ENCODE peak calls at places on chromosome 13, in five cellular contexts. One of them, this sample, is unnamed.

GRCh38 chr13:30354481-30355404 is 47.4 kb upstream of the KATNAL1 start:
- DNase-seq in H1: no peak
- DNase-seq in heart left ventricle: no peak
- DNase-seq in right lobe of liver: peak
- DNase-seq in spleen: peak
- DNase-seq in this sample: no peak

GRCh38 chr13:23354520-23354919 is 79.0 kb downstream of the SACS start:
- DNase-seq in H1: no peak
- DNase-seq in heart left ventricle: no peak
- DNase-seq in right lobe of liver: no peak
- DNase-seq in spleen: no peak
- DNase-seq in this sample: no peak

GRCh38 chr13:93522486-93522885 is 295.9 kb downstream of the GPC6 start:
- DNase-seq in H1: no peak
- DNase-seq in heart left ventricle: no peak
- DNase-seq in right lobe of liver: no peak
- DNase-seq in spleen: no peak
- DNase-seq in this sample: no peak

GRCh38 chr13:71477735-71478134 is 389.3 kb downstream of the DACH1 start:
- DNase-seq in H1: no peak
- DNase-seq in heart left ventricle: no peak
- DNase-seq in right lobe of liver: no peak
- DNase-seq in spleen: no peak
- DNase-seq in this sample: no peak

GRCh38 chr13:75963318-75963717 is 327.2 kb downstream of the LMO7 start:
- DNase-seq in H1: no peak
- DNase-seq in heart left ventricle: no peak
- DNase-seq in right lobe of liver: no peak
- DNase-seq in spleen: no peak
- DNase-seq in this sample: no peak

GRCh38 chr13:33789067-33789606 is 28.8 kb upstream of the RFC3 start:
- DNase-seq in H1: no peak
- DNase-seq in heart left ventricle: no peak
- DNase-seq in right lobe of liver: no peak
- DNase-seq in spleen: no peak
- DNase-seq in this sample: no peak

GRCh38 chr13:20565120-20565736 is 1.7 kb upstream of the IFT88 start:
- DNase-seq in H1: no peak
- DNase-seq in heart left ventricle: no peak
- DNase-seq in right lobe of liver: no peak
- DNase-seq in spleen: no peak
- DNase-seq in this sample: no peak

GRCh38 chr13:42486711-42487198 is 87.2 kb upstream of the TNFSF11 start:
- DNase-seq in H1: no peak
- DNase-seq in heart left ventricle: no peak
- DNase-seq in right lobe of liver: no peak
- DNase-seq in spleen: no peak
- DNase-seq in this sample: no peak

GRCh38 chr13:71759506-71760225 is 107.3 kb downstream of the DACH1 start:
- DNase-seq in H1: peak
- DNase-seq in heart left ventricle: no peak
- DNase-seq in right lobe of liver: no peak
- DNase-seq in spleen: no peak
- DNase-seq in this sample: no peak

GRCh38 chr13:98557934-98558630 is 18.8 kb downstream of the STK24 start:
- DNase-seq in H1: no peak
- DNase-seq in heart left ventricle: no peak
- DNase-seq in right lobe of liver: no peak
- DNase-seq in spleen: no peak
- DNase-seq in this sample: no peak

GRCh38 chr13:95254341-95254740 is 46.9 kb downstream of the ABCC4 start:
- DNase-seq in H1: no peak
- DNase-seq in heart left ventricle: no peak
- DNase-seq in right lobe of liver: no peak
- DNase-seq in spleen: no peak
- DNase-seq in this sample: no peak

GRCh38 chr13:25744176-25744575 is 307.6 kb downstream of the SHISA2 start:
- DNase-seq in H1: no peak
- DNase-seq in heart left ventricle: no peak
- DNase-seq in right lobe of liver: no peak
- DNase-seq in spleen: no peak
- DNase-seq in this sample: no peak

GRCh38 chr13:111949311-111949710 is 117.6 kb upstream of the SOX1 start:
- DNase-seq in H1: no peak
- DNase-seq in heart left ventricle: no peak
- DNase-seq in right lobe of liver: no peak
- DNase-seq in spleen: no peak
- DNase-seq in this sample: no peak

GRCh38 chr13:110284809-110285519 is 22.0 kb downstream of the COL4A1 start:
- DNase-seq in H1: no peak
- DNase-seq in heart left ventricle: no peak
- DNase-seq in right lobe of liver: no peak
- DNase-seq in spleen: no peak
- DNase-seq in this sample: no peak

GRCh38 chr13:110282316-110282841 is 24.6 kb downstream of the COL4A1 start:
- DNase-seq in H1: no peak
- DNase-seq in heart left ventricle: no peak
- DNase-seq in right lobe of liver: no peak
- DNase-seq in spleen: no peak
- DNase-seq in this sample: no peak

GRCh38 chr13:110281736-110282135 is 25.2 kb downstream of the COL4A1 start:
- DNase-seq in H1: no peak
- DNase-seq in heart left ventricle: no peak
- DNase-seq in right lobe of liver: no peak
- DNase-seq in spleen: no peak
- DNase-seq in this sample: no peak

GRCh38 chr13:110285991-110286923 is 20.7 kb downstream of the COL4A1 start:
- DNase-seq in H1: no peak
- DNase-seq in heart left ventricle: no peak
- DNase-seq in right lobe of liver: no peak
- DNase-seq in spleen: no peak
- DNase-seq in this sample: no peak

GRCh38 chr13:110283661-110284516 is 23.1 kb downstream of the COL4A1 start:
- DNase-seq in H1: no peak
- DNase-seq in heart left ventricle: no peak
- DNase-seq in right lobe of liver: no peak
- DNase-seq in spleen: no peak
- DNase-seq in this sample: no peak
- TF ChIP-seq POLR2A in H1: no peak
- TF ChIP-seq POLR2A in heart left ventricle: no peak
- TF ChIP-seq POLR2A in right lobe of liver: no peak
- TF ChIP-seq POLR2A in spleen: no peak
- TF ChIP-seq POLR2A in this sample: no peak

GRCh38 chr13:106680796-106681482 is 113.0 kb upstream of the ARGLU1 start:
- DNase-seq in H1: peak
- DNase-seq in heart left ventricle: peak
- DNase-seq in right lobe of liver: no peak
- DNase-seq in spleen: no peak
- DNase-seq in this sample: no peak
- TF ChIP-seq CTCF in H1: no peak
- TF ChIP-seq CTCF in heart left ventricle: no peak
- TF ChIP-seq CTCF in right lobe of liver: no peak
- TF ChIP-seq CTCF in spleen: no peak
- TF ChIP-seq CTCF in this sample: no peak

DNA sequence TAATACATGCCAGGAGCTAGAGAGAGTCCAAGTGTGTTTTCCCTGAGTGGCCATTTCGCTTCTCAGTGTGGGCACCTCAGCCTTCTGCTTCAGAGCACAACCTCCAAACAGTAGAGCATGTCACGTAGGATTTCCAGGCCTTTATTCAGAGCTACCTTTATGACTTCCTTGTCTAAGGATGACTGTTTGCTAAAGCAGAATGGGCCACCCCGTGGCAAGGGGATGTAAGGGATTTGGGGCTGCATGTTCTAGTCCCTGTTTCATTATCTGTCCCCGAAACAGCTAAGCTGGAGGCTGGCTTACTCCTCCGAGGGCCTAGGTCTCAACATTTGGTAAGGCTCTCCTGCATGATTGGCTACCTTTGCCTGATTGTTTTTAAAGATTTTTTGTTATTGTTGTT is 6.0 kb downstream of the RNASEH2B start:
- DNase-seq in H1: no peak
- DNase-seq in heart left ventricle: no peak
- DNase-seq in right lobe of liver: no peak
- DNase-seq in spleen: no peak
- DNase-seq in this sample: no peak
- TF ChIP-seq POLR2A in H1: no peak
- TF ChIP-seq POLR2A in heart left ventricle: no peak
- TF ChIP-seq POLR2A in right lobe of liver: no peak
- TF ChIP-seq POLR2A in spleen: no peak
- TF ChIP-seq POLR2A in this sample: no peak

GRCh38 chr13:113758651-113759524 is at the start of gene TMEM255B:
- DNase-seq in H1: no peak
- DNase-seq in heart left ventricle: peak
- DNase-seq in right lobe of liver: peak
- DNase-seq in spleen: peak
- DNase-seq in this sample: peak
- TF ChIP-seq CTCF in H1: no peak
- TF ChIP-seq CTCF in heart left ventricle: peak
- TF ChIP-seq CTCF in right lobe of liver: peak
- TF ChIP-seq CTCF in spleen: peak
- TF ChIP-seq CTCF in this sample: peak

GRCh38 chr13:31631071-31631470 is 108.3 kb upstream of the RXFP2 start:
- DNase-seq in H1: no peak
- DNase-seq in heart left ventricle: no peak
- DNase-seq in right lobe of liver: no peak
- DNase-seq in spleen: no peak
- DNase-seq in this sample: no peak

GRCh38 chr13:31627097-31627496 is 112.2 kb upstream of the RXFP2 start:
- DNase-seq in H1: no peak
- DNase-seq in heart left ventricle: no peak
- DNase-seq in right lobe of liver: no peak
- DNase-seq in spleen: no peak
- DNase-seq in this sample: no peak

GRCh38 chr13:31629085-31629785 is 110.1 kb upstream of the RXFP2 start:
- DNase-seq in H1: no peak
- DNase-seq in heart left ventricle: peak
- DNase-seq in right lobe of liver: no peak
- DNase-seq in spleen: no peak
- DNase-seq in this sample: no peak

GRCh38 chr13:31625115-31625514 is 114.2 kb upstream of the RXFP2 start:
- DNase-seq in H1: no peak
- DNase-seq in heart left ventricle: no peak
- DNase-seq in right lobe of liver: no peak
- DNase-seq in spleen: no peak
- DNase-seq in this sample: no peak
- TF ChIP-seq POLR2A in H1: no peak
- TF ChIP-seq POLR2A in heart left ventricle: no peak
- TF ChIP-seq POLR2A in right lobe of liver: no peak
- TF ChIP-seq POLR2A in spleen: no peak
- TF ChIP-seq POLR2A in this sample: no peak

GRCh38 chr13:78764665-78765064 is 105.7 kb upstream of the OBI1 start:
- DNase-seq in H1: no peak
- DNase-seq in heart left ventricle: no peak
- DNase-seq in right lobe of liver: no peak
- DNase-seq in spleen: no peak
- DNase-seq in this sample: no peak
- TF ChIP-seq CTCF in H1: peak
- TF ChIP-seq CTCF in heart left ventricle: no peak
- TF ChIP-seq CTCF in right lobe of liver: no peak
- TF ChIP-seq CTCF in spleen: no peak
- TF ChIP-seq CTCF in this sample: no peak